ENCODE peak calls at places on chromosomes 16 and 17, in ten cellular contexts. One of them, this sample, is unnamed.
A peak's percentile ranks its signal among the peaks of the same experiment; 100 is the strongest.

GRCh38 chr17:38815576-38816193 is 9.4 kb downstream of the CWC25 start:
- DNase-seq in psoas muscle: no peak
- DNase-seq in colonic mucosa: no peak
- DNase-seq in astrocyte of the cerebellum: peak; percentile 39
- DNase-seq in lower leg skin: no peak
- DNase-seq in ovary: no peak
- DNase-seq in endothelial cell: no peak
- DNase-seq in nephron progenitor cell: no peak
- DNase-seq in heart right ventricle: no peak
- DNase-seq in left lung: no peak
- DNase-seq in this sample: no peak

GRCh38 chr16:84726079-84726669 is 26.4 kb downstream of the USP10 start:
- DNase-seq in endothelial cell: peak; percentile 84
- DNase-seq in nephron progenitor cell: peak; percentile 93
- DNase-seq in heart right ventricle: peak; percentile 90
- DNase-seq in psoas muscle: peak; percentile 94
- DNase-seq in ovary: peak; percentile 96
- DNase-seq in colonic mucosa: peak; percentile 96
- DNase-seq in astrocyte of the cerebellum: peak; percentile 79
- DNase-seq in lower leg skin: peak; percentile 98
- DNase-seq in left lung: peak; percentile 96
- DNase-seq in this sample: peak; percentile 76

GRCh38 chr17:21005803-21006202 is 37.0 kb downstream of the USP22 start:
- DNase-seq in nephron progenitor cell: no peak
- DNase-seq in ovary: peak; percentile 29
- DNase-seq in psoas muscle: peak; percentile 36
- DNase-seq in left lung: no peak
- DNase-seq in heart right ventricle: no peak
- DNase-seq in lower leg skin: no peak
- DNase-seq in colonic mucosa: no peak
- DNase-seq in endothelial cell: no peak
- DNase-seq in astrocyte of the cerebellum: no peak
- DNase-seq in this sample: no peak

GRCh38 chr17:60161598-60162330 is 12.0 kb downstream of the CA4 start:
- DNase-seq in nephron progenitor cell: peak; percentile 50
- DNase-seq in left lung: peak; percentile 84
- DNase-seq in psoas muscle: no peak
- DNase-seq in heart right ventricle: no peak
- DNase-seq in endothelial cell: peak; percentile 58
- DNase-seq in ovary: no peak
- DNase-seq in colonic mucosa: no peak
- DNase-seq in astrocyte of the cerebellum: no peak
- DNase-seq in lower leg skin: no peak
- DNase-seq in this sample: no peak

GRCh38 chr17:76912585-76912984 is 44.4 kb downstream of the MGAT5B start:
- DNase-seq in colonic mucosa: no peak
- DNase-seq in endothelial cell: no peak
- DNase-seq in astrocyte of the cerebellum: no peak
- DNase-seq in ovary: no peak
- DNase-seq in heart right ventricle: no peak
- DNase-seq in left lung: peak; percentile 67
- DNase-seq in psoas muscle: no peak
- DNase-seq in nephron progenitor cell: no peak
- DNase-seq in lower leg skin: no peak
- DNase-seq in this sample: no peak

GRCh38 chr16:85146922-85147651 is 34.8 kb upstream of the CIBAR2 start:
- DNase-seq in lower leg skin: no peak
- DNase-seq in left lung: peak; percentile 57
- DNase-seq in astrocyte of the cerebellum: no peak
- DNase-seq in nephron progenitor cell: no peak
- DNase-seq in heart right ventricle: peak; percentile 68
- DNase-seq in psoas muscle: peak; percentile 73
- DNase-seq in ovary: peak; percentile 64
- DNase-seq in endothelial cell: no peak
- DNase-seq in colonic mucosa: no peak
- DNase-seq in this sample: no peak

GRCh38 chr17:60678118-60678444 is 430 bp downstream of the BCAS3 start:
- DNase-seq in endothelial cell: no peak
- DNase-seq in left lung: no peak
- DNase-seq in colonic mucosa: no peak
- DNase-seq in heart right ventricle: no peak
- DNase-seq in psoas muscle: no peak
- DNase-seq in nephron progenitor cell: no peak
- DNase-seq in lower leg skin: no peak
- DNase-seq in ovary: no peak
- DNase-seq in astrocyte of the cerebellum: no peak
- DNase-seq in this sample: no peak

GRCh38 chr17:37699285-37699973 is 45.4 kb downstream of the HNF1B start:
- DNase-seq in heart right ventricle: no peak
- DNase-seq in endothelial cell: no peak
- DNase-seq in ovary: no peak
- DNase-seq in psoas muscle: no peak
- DNase-seq in nephron progenitor cell: no peak
- DNase-seq in lower leg skin: no peak
- DNase-seq in left lung: no peak
- DNase-seq in astrocyte of the cerebellum: no peak
- DNase-seq in colonic mucosa: peak; percentile 55
- DNase-seq in this sample: no peak

GRCh38 chr17:80891096-80892018 is 100.3 kb upstream of the CHMP6 start:
- DNase-seq in left lung: peak; percentile 65
- DNase-seq in ovary: peak; percentile 60
- DNase-seq in endothelial cell: no peak
- DNase-seq in heart right ventricle: no peak
- DNase-seq in psoas muscle: peak; percentile 57
- DNase-seq in colonic mucosa: no peak
- DNase-seq in lower leg skin: no peak
- DNase-seq in astrocyte of the cerebellum: peak; percentile 90
- DNase-seq in nephron progenitor cell: no peak
- DNase-seq in this sample: no peak

GRCh38 chr17:74211141-74211928 is 2.0 kb upstream of the TTYH2 start:
- DNase-seq in heart right ventricle: no peak
- DNase-seq in astrocyte of the cerebellum: no peak
- DNase-seq in left lung: peak; percentile 36
- DNase-seq in psoas muscle: no peak
- DNase-seq in nephron progenitor cell: no peak
- DNase-seq in ovary: no peak
- DNase-seq in lower leg skin: no peak
- DNase-seq in endothelial cell: no peak
- DNase-seq in colonic mucosa: no peak
- DNase-seq in this sample: no peak

GRCh38 chr17:54780238-54780637 is 120.4 kb upstream of the TOM1L1 start:
- DNase-seq in psoas muscle: no peak
- DNase-seq in ovary: no peak
- DNase-seq in nephron progenitor cell: no peak
- DNase-seq in colonic mucosa: no peak
- DNase-seq in lower leg skin: no peak
- DNase-seq in left lung: no peak
- DNase-seq in endothelial cell: no peak
- DNase-seq in astrocyte of the cerebellum: no peak
- DNase-seq in heart right ventricle: no peak
- DNase-seq in this sample: no peak

DNA sequence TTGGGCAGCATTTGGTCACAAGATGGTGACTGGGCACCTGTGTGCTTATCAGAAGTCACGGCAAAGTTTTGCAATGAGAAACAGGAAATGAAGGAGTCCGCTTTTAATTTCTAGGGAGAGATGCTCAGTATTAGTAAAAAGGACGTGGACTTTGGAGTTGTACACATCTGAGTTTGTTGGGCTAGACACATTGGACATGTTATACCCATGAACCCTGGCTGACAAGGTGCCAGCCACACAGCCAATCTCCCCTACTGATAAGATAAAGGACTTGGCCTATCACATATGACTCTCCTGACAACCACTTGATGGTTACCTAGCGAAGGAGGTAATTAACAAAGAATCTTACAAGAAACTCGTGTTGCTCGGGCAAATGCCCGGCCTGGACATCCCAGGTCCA is 47.3 kb upstream of the LYRM9 start:
- DNase-seq in left lung: no peak
- DNase-seq in astrocyte of the cerebellum: no peak
- DNase-seq in lower leg skin: no peak
- DNase-seq in nephron progenitor cell: no peak
- DNase-seq in psoas muscle: no peak
- DNase-seq in heart right ventricle: no peak
- DNase-seq in ovary: no peak
- DNase-seq in colonic mucosa: no peak
- DNase-seq in endothelial cell: no peak
- DNase-seq in this sample: no peak
- TF ChIP-seq CTCF in left lung: no peak
- TF ChIP-seq CTCF in astrocyte of the cerebellum: no peak
- TF ChIP-seq CTCF in lower leg skin: no peak
- TF ChIP-seq CTCF in nephron progenitor cell: no peak
- TF ChIP-seq CTCF in psoas muscle: no peak
- TF ChIP-seq CTCF in heart right ventricle: no peak
- TF ChIP-seq CTCF in ovary: no peak
- TF ChIP-seq CTCF in colonic mucosa: no peak
- TF ChIP-seq CTCF in endothelial cell: no peak
- TF ChIP-seq CTCF in this sample: no peak

GRCh38 chr17:50558955-50559614 is 1.4 kb upstream of the CACNA1G start:
- DNase-seq in endothelial cell: no peak
- DNase-seq in colonic mucosa: peak; percentile 29
- DNase-seq in psoas muscle: no peak
- DNase-seq in astrocyte of the cerebellum: no peak
- DNase-seq in lower leg skin: no peak
- DNase-seq in left lung: peak; percentile 81
- DNase-seq in heart right ventricle: no peak
- DNase-seq in ovary: peak; percentile 76
- DNase-seq in nephron progenitor cell: peak; percentile 62
- DNase-seq in this sample: no peak

GRCh38 chr17:50561796-50562195 is 1.3 kb downstream of the CACNA1G start:
- DNase-seq in heart right ventricle: no peak
- DNase-seq in colonic mucosa: no peak
- DNase-seq in nephron progenitor cell: no peak
- DNase-seq in ovary: peak; percentile 62
- DNase-seq in psoas muscle: no peak
- DNase-seq in lower leg skin: no peak
- DNase-seq in astrocyte of the cerebellum: no peak
- DNase-seq in left lung: no peak
- DNase-seq in endothelial cell: no peak
- DNase-seq in this sample: no peak

GRCh38 chr17:50559674-50560184 is 786 bp upstream of the CACNA1G start:
- DNase-seq in endothelial cell: peak; percentile 60
- DNase-seq in left lung: no peak
- DNase-seq in heart right ventricle: peak; percentile 53
- DNase-seq in psoas muscle: no peak
- DNase-seq in lower leg skin: peak; percentile 95
- DNase-seq in astrocyte of the cerebellum: no peak
- DNase-seq in ovary: peak; percentile 89
- DNase-seq in colonic mucosa: peak; percentile 82
- DNase-seq in nephron progenitor cell: peak; percentile 73
- DNase-seq in this sample: no peak

GRCh38 chr17:50560931-50561750 is 626 bp downstream of the CACNA1G start:
- DNase-seq in lower leg skin: no peak
- DNase-seq in left lung: peak; percentile 79
- DNase-seq in heart right ventricle: no peak
- DNase-seq in psoas muscle: no peak
- DNase-seq in nephron progenitor cell: peak; percentile 55
- DNase-seq in endothelial cell: no peak
- DNase-seq in colonic mucosa: no peak
- DNase-seq in astrocyte of the cerebellum: no peak
- DNase-seq in ovary: peak; percentile 77
- DNase-seq in this sample: no peak

DNA sequence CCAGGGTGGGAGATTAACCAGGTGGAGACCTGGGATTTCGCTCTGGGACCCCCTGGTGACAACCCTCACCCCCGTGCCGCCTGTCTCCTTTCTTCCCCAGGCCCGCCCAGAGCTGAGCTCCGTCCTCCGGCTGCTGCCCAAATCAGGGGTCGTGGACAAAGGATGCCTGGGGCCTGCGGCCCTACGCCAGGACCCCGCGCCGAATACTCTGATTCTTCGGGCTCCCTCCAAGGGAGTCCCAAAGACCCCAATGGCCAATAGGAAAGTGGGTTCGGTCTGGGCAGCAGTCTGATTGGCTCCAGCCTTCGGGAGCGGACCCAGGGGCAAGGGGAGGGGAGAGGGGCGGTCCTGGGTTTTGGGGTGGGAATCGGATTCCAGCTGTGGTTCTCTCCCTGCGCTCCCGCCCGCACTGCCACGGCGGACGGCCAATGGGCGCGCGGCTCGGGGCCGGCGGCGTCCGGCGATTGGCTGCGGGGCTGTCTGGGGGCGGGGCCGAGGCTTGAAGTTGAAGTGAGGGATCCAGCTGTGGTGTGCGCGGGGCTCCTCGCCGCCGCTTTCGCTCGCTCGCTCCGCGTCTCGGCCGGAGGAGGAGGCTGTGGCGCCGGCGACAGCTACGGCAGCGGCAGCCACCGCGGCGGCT is at the start of gene CACNA1G:
- DNase-seq in astrocyte of the cerebellum: no peak
- DNase-seq in colonic mucosa: peak; percentile 92
- DNase-seq in ovary: peak; percentile 97
- DNase-seq in lower leg skin: peak; percentile 98
- DNase-seq in endothelial cell: peak; percentile 93
- DNase-seq in left lung: peak; percentile 93
- DNase-seq in nephron progenitor cell: peak; percentile 98
- DNase-seq in psoas muscle: peak; percentile 93
- DNase-seq in heart right ventricle: peak; percentile 92
- DNase-seq in this sample: peak; percentile 90
- TF ChIP-seq CTCF in astrocyte of the cerebellum: no peak
- TF ChIP-seq CTCF in colonic mucosa: no peak
- TF ChIP-seq CTCF in ovary: no peak
- TF ChIP-seq CTCF in lower leg skin: no peak
- TF ChIP-seq CTCF in endothelial cell: no peak
- TF ChIP-seq CTCF in left lung: no peak
- TF ChIP-seq CTCF in nephron progenitor cell: no peak
- TF ChIP-seq CTCF in psoas muscle: no peak
- TF ChIP-seq CTCF in heart right ventricle: no peak
- TF ChIP-seq CTCF in this sample: no peak

GRCh38 chr16:30065112-30065942 is at the start of gene ALDOA:
- DNase-seq in ovary: peak; percentile 98
- DNase-seq in heart right ventricle: peak; percentile 98
- DNase-seq in psoas muscle: peak; percentile 99
- DNase-seq in endothelial cell: peak; percentile 94
- DNase-seq in astrocyte of the cerebellum: peak; percentile 95
- DNase-seq in left lung: peak; percentile 99
- DNase-seq in colonic mucosa: peak; percentile 99
- DNase-seq in nephron progenitor cell: peak; percentile 91
- DNase-seq in lower leg skin: peak; percentile 99
- DNase-seq in this sample: peak; percentile 82
- TF ChIP-seq CTCF in ovary: peak; percentile 32
- TF ChIP-seq CTCF in heart right ventricle: no peak
- TF ChIP-seq CTCF in psoas muscle: no peak
- TF ChIP-seq CTCF in endothelial cell: no peak
- TF ChIP-seq CTCF in astrocyte of the cerebellum: no peak
- TF ChIP-seq CTCF in left lung: peak; percentile 23
- TF ChIP-seq CTCF in colonic mucosa: no peak
- TF ChIP-seq CTCF in nephron progenitor cell: no peak
- TF ChIP-seq CTCF in lower leg skin: no peak
- TF ChIP-seq CTCF in this sample: no peak

DNA sequence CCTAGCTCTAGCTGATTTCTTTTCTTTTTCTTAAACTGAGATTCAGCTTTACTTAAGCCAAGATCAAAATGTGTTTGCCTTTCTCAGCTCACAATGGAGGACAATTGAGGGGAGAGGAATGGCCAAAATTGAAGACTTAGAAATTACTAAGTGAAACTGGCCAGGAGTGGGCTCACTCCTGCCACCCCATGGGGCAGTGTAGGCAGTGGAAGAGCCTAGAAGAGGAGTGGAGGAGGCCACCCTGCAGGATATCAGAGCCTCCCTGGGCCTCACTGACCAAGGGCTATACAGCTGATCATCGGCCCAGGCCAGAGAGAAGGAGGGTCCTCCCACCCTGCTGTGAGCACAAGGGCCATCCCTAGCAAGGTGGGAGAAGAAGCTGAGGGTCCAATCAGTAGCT is 119.8 kb downstream of the CCT6B start:
- DNase-seq in astrocyte of the cerebellum: no peak
- DNase-seq in heart right ventricle: no peak
- DNase-seq in left lung: no peak
- DNase-seq in ovary: no peak
- DNase-seq in nephron progenitor cell: no peak
- DNase-seq in endothelial cell: no peak
- DNase-seq in psoas muscle: no peak
- DNase-seq in lower leg skin: no peak
- DNase-seq in colonic mucosa: no peak
- DNase-seq in this sample: no peak
- TF ChIP-seq CTCF in astrocyte of the cerebellum: no peak
- TF ChIP-seq CTCF in heart right ventricle: no peak
- TF ChIP-seq CTCF in left lung: no peak
- TF ChIP-seq CTCF in ovary: no peak
- TF ChIP-seq CTCF in nephron progenitor cell: no peak
- TF ChIP-seq CTCF in endothelial cell: no peak
- TF ChIP-seq CTCF in psoas muscle: no peak
- TF ChIP-seq CTCF in lower leg skin: no peak
- TF ChIP-seq CTCF in colonic mucosa: no peak
- TF ChIP-seq CTCF in this sample: peak; percentile 10

This sample was measured in progenitor cell of endocrine pancreas.